ENCODE peak calls at places on chromosomes 2 and 18, in five cellular contexts. One of them, this sample, is unnamed.

GRCh38 chr2:69789129-69789528 is 40.3 kb upstream of the GMCL1 start:
- DNase-seq in skeletal muscle cell: peak; percentile 66
- DNase-seq in CD4-positive, CD25-positive, alpha-beta regulatory T cell: no peak
- DNase-seq in small intestine: no peak
- DNase-seq in cardiac fibroblast: peak; percentile 93
- DNase-seq in this sample: peak; percentile 93

GRCh38 chr18:71442830-71443229 is 1101.3 kb downstream of the CBLN2 start:
- DNase-seq in skeletal muscle cell: no peak
- DNase-seq in CD4-positive, CD25-positive, alpha-beta regulatory T cell: no peak
- DNase-seq in small intestine: no peak
- DNase-seq in cardiac fibroblast: peak; percentile 84
- DNase-seq in this sample: no peak

GRCh38 chr2:241703128-241703604 is 1.3 kb downstream of the ING5 start:
- DNase-seq in skeletal muscle cell: no peak
- DNase-seq in CD4-positive, CD25-positive, alpha-beta regulatory T cell: no peak
- DNase-seq in small intestine: no peak
- DNase-seq in cardiac fibroblast: peak; percentile 23
- DNase-seq in this sample: no peak

GRCh38 chr2:2795438-2796091 is 464.5 kb upstream of the MYT1L start:
- DNase-seq in skeletal muscle cell: no peak
- DNase-seq in CD4-positive, CD25-positive, alpha-beta regulatory T cell: no peak
- DNase-seq in small intestine: no peak
- DNase-seq in cardiac fibroblast: no peak
- DNase-seq in this sample: no peak

GRCh38 chr2:142794850-142795249 is 82.6 kb upstream of the KYNU start:
- DNase-seq in skeletal muscle cell: no peak
- DNase-seq in CD4-positive, CD25-positive, alpha-beta regulatory T cell: no peak
- DNase-seq in small intestine: no peak
- DNase-seq in cardiac fibroblast: no peak
- DNase-seq in this sample: no peak

GRCh38 chr2:145764631-145765030 is 1244.7 kb upstream of the ZEB2 start:
- DNase-seq in skeletal muscle cell: peak; percentile 82
- DNase-seq in CD4-positive, CD25-positive, alpha-beta regulatory T cell: no peak
- DNase-seq in small intestine: no peak
- DNase-seq in cardiac fibroblast: peak; percentile 30
- DNase-seq in this sample: peak; percentile 66

GRCh38 chr2:47063159-47063930 is 91.8 kb downstream of the STPG4 start:
- DNase-seq in skeletal muscle cell: no peak
- DNase-seq in CD4-positive, CD25-positive, alpha-beta regulatory T cell: no peak
- DNase-seq in small intestine: no peak
- DNase-seq in cardiac fibroblast: no peak
- DNase-seq in this sample: no peak

GRCh38 chr2:23055251-23055650 is 329.7 kb upstream of the KLHL29 start:
- DNase-seq in skeletal muscle cell: no peak
- DNase-seq in CD4-positive, CD25-positive, alpha-beta regulatory T cell: no peak
- DNase-seq in small intestine: no peak
- DNase-seq in cardiac fibroblast: no peak
- DNase-seq in this sample: no peak

GRCh38 chr2:29485631-29486030 is 370.4 kb downstream of the CLIP4 start:
- DNase-seq in skeletal muscle cell: no peak
- DNase-seq in CD4-positive, CD25-positive, alpha-beta regulatory T cell: no peak
- DNase-seq in small intestine: no peak
- DNase-seq in cardiac fibroblast: no peak
- DNase-seq in this sample: no peak

GRCh38 chr2:5692561-5693287 is 540 bp downstream of the SOX11 start:
- DNase-seq in skeletal muscle cell: no peak
- DNase-seq in CD4-positive, CD25-positive, alpha-beta regulatory T cell: no peak
- DNase-seq in small intestine: no peak
- DNase-seq in cardiac fibroblast: no peak
- DNase-seq in this sample: no peak

GRCh38 chr2:102940684-102941083 is 178.9 kb downstream of the TMEM182 start:
- DNase-seq in skeletal muscle cell: no peak
- DNase-seq in CD4-positive, CD25-positive, alpha-beta regulatory T cell: no peak
- DNase-seq in small intestine: no peak
- DNase-seq in cardiac fibroblast: no peak
- DNase-seq in this sample: no peak

GRCh38 chr2:157875720-157876065 is 437 bp downstream of the ACVR1 start:
- DNase-seq in skeletal muscle cell: no peak
- DNase-seq in CD4-positive, CD25-positive, alpha-beta regulatory T cell: peak; percentile 57
- DNase-seq in small intestine: peak; percentile 50
- DNase-seq in cardiac fibroblast: no peak
- DNase-seq in this sample: no peak

GRCh38 chr2:154637426-154637825 is 61.1 kb upstream of the KCNJ3 start:
- DNase-seq in skeletal muscle cell: no peak
- DNase-seq in CD4-positive, CD25-positive, alpha-beta regulatory T cell: no peak
- DNase-seq in small intestine: no peak
- DNase-seq in cardiac fibroblast: no peak
- DNase-seq in this sample: peak; percentile 66

GRCh38 chr2:168338292-168338691 is 90.9 kb upstream of the STK39 start:
- DNase-seq in skeletal muscle cell: no peak
- DNase-seq in CD4-positive, CD25-positive, alpha-beta regulatory T cell: no peak
- DNase-seq in small intestine: no peak
- DNase-seq in cardiac fibroblast: no peak
- DNase-seq in this sample: no peak

GRCh38 chr2:205407984-205408383 is 274.3 kb upstream of the NRP2 start:
- DNase-seq in skeletal muscle cell: no peak
- DNase-seq in CD4-positive, CD25-positive, alpha-beta regulatory T cell: no peak
- DNase-seq in small intestine: peak; percentile 41
- DNase-seq in cardiac fibroblast: peak; percentile 22
- DNase-seq in this sample: peak; percentile 68

GRCh38 chr2:113888641-113889470 is 1.0 kb upstream of the ACTR3 start:
- DNase-seq in skeletal muscle cell: no peak
- DNase-seq in CD4-positive, CD25-positive, alpha-beta regulatory T cell: no peak
- DNase-seq in small intestine: no peak
- DNase-seq in cardiac fibroblast: no peak
- DNase-seq in this sample: no peak

GRCh38 chr2:105977212-105977611 is 216.9 kb downstream of the UXS1 start:
- DNase-seq in skeletal muscle cell: peak; percentile 13
- DNase-seq in CD4-positive, CD25-positive, alpha-beta regulatory T cell: no peak
- DNase-seq in small intestine: peak; percentile 74
- DNase-seq in cardiac fibroblast: peak; percentile 88
- DNase-seq in this sample: peak; percentile 29

GRCh38 chr2:6639870-6640639 is 225.7 kb downstream of the CMPK2 start:
- DNase-seq in skeletal muscle cell: no peak
- DNase-seq in CD4-positive, CD25-positive, alpha-beta regulatory T cell: no peak
- DNase-seq in small intestine: no peak
- DNase-seq in cardiac fibroblast: no peak
- DNase-seq in this sample: no peak

GRCh38 chr18:39448942-39449341 is 1883.3 kb upstream of the CELF4 start:
- DNase-seq in skeletal muscle cell: no peak
- DNase-seq in CD4-positive, CD25-positive, alpha-beta regulatory T cell: no peak
- DNase-seq in small intestine: no peak
- DNase-seq in cardiac fibroblast: peak; percentile 52
- DNase-seq in this sample: no peak

GRCh38 chr2:71813801-71814470 is 333.7 kb downstream of the CYP26B1 start:
- DNase-seq in skeletal muscle cell: no peak
- DNase-seq in CD4-positive, CD25-positive, alpha-beta regulatory T cell: no peak
- DNase-seq in small intestine: no peak
- DNase-seq in cardiac fibroblast: no peak
- DNase-seq in this sample: no peak

GRCh38 chr2:105308785-105309540 is 20.6 kb downstream of the TGFBRAP1 start:
- DNase-seq in skeletal muscle cell: no peak
- DNase-seq in CD4-positive, CD25-positive, alpha-beta regulatory T cell: no peak
- DNase-seq in small intestine: no peak
- DNase-seq in cardiac fibroblast: no peak
- DNase-seq in this sample: no peak

DNA sequence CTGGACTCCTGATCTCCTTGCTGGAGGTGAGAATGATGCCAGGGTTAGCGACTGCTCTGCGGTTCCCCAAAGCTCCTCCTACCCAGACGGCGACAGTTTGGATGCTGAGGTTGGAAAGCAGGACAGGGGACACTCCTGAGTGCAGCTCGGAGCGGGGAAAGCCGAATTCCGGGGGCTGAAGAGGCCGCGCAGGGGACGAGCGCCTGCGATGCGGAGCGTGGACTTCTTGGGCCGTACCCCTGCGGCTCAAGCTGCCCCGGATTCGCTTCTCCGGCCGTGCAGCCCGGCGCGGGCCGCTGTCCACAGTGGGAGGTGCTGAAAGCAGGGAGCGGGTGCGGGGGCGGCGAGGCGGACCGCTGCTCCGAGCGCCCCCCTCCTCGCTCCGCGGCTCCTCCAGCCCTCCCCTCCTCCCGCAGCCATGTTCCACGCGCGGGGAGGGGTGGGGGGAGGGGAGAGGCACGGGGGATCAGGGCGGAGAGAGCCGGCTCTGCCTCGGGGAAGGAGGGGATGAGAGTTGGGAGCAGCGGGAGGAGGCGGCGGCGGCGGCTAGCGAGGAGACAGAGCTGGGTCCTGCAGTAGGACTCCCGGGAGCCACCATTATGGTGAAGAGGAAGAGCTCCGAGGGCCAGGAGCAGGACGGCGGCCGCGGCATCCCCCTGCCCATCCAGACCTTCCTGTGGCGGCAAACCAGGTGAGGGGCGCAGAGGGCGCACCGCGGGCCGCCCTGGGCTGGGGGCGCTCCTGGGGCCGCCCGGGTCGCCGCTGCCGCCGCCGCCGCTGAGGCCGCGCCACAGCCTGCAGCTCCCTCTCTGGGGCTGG is at the start of gene UNC80:
- DNase-seq in skeletal muscle cell: peak; percentile 13
- DNase-seq in CD4-positive, CD25-positive, alpha-beta regulatory T cell: no peak
- DNase-seq in small intestine: peak; percentile 16
- DNase-seq in cardiac fibroblast: peak; percentile 55
- DNase-seq in this sample: peak; percentile 35
- H3K4me3 ChIP-seq in skeletal muscle cell: peak within 1 kb of the TSS; percentile 45
- H3K4me3 ChIP-seq in CD4-positive, CD25-positive, alpha-beta regulatory T cell: no peak within 1 kb of the TSS
- H3K4me3 ChIP-seq in small intestine: peak within 1 kb of the TSS; percentile 1
- H3K4me3 ChIP-seq in cardiac fibroblast: peak within 1 kb of the TSS; percentile 33
- H3K4me3 ChIP-seq in this sample: peak within 1 kb of the TSS; percentile 65

GRCh38 chr2:73071452-73072399 is at the start of gene SFXN5:
- DNase-seq in skeletal muscle cell: peak; percentile 66
- DNase-seq in CD4-positive, CD25-positive, alpha-beta regulatory T cell: peak; percentile 94
- DNase-seq in small intestine: peak; percentile 95
- DNase-seq in cardiac fibroblast: peak; percentile 93
- DNase-seq in this sample: peak; percentile 63

GRCh38 chr2:73076701-73077423 is 5.3 kb upstream of the SFXN5 start:
- DNase-seq in skeletal muscle cell: no peak
- DNase-seq in CD4-positive, CD25-positive, alpha-beta regulatory T cell: no peak
- DNase-seq in small intestine: no peak
- DNase-seq in cardiac fibroblast: no peak
- DNase-seq in this sample: no peak

GRCh38 chr2:73072416-73072815 is 904 bp upstream of the SFXN5 start:
- DNase-seq in skeletal muscle cell: no peak
- DNase-seq in CD4-positive, CD25-positive, alpha-beta regulatory T cell: no peak
- DNase-seq in small intestine: peak; percentile 4
- DNase-seq in cardiac fibroblast: no peak
- DNase-seq in this sample: no peak

GRCh38 chr2:73075477-73076373 is 4.2 kb upstream of the SFXN5 start:
- DNase-seq in skeletal muscle cell: no peak
- DNase-seq in CD4-positive, CD25-positive, alpha-beta regulatory T cell: no peak
- DNase-seq in small intestine: no peak
- DNase-seq in cardiac fibroblast: peak; percentile 47
- DNase-seq in this sample: no peak

DNA sequence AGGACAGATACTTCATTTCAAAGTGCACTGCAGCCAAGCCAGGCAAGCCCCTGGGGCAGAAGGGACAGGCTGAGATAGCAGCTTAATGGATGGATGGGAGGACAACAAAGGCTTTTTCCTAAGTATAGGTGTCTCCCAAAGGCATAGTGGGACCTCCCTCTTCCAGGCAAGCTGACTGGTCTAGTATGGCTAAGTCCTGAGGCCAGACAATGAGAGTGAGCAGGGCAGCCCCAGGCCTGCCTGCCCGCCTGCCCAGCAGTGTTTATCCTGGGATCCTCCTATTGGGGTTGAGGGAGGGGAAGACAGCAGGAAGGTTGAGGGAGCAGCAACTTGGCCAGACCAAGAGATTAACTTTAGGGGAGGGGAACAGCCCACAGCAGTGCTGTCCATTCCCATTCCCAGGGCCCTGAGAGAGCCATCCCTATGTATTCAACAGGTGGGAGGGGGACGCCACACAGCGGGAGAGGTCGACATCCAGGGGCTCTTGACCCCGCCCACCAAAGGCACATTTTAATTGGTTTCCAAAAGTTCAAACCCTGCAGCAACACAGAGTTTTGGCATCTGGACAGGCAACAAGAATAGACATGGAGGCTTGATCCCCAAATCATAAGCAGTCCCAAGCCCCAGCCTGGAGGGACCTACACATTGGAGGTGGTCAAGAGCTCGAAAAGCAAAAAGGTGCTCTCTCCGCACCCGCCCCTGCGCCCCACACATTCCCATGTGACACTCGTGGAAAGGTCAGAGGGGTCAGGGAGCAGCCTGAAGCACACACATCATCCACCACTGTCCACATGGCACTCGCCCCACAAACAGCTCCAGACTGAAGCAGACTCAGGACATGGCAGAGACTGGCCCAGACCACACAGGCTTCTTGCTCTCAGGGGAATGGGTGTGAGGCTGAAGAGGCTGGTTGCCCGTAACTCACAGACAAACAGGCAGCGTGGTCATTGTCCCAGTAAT is 2.9 kb upstream of the SFXN5 start:
- DNase-seq in skeletal muscle cell: no peak
- DNase-seq in CD4-positive, CD25-positive, alpha-beta regulatory T cell: no peak
- DNase-seq in small intestine: no peak
- DNase-seq in cardiac fibroblast: no peak
- DNase-seq in this sample: no peak
- H3K4me3 ChIP-seq in skeletal muscle cell: no peak overlapping the region
- H3K4me3 ChIP-seq in CD4-positive, CD25-positive, alpha-beta regulatory T cell: no peak overlapping the region
- H3K4me3 ChIP-seq in small intestine: no peak overlapping the region
- H3K4me3 ChIP-seq in cardiac fibroblast: no peak overlapping the region
- H3K4me3 ChIP-seq in this sample: no peak overlapping the region

GRCh38 chr2:59893612-59894011 is 659.8 kb downstream of the BCL11A start:
- DNase-seq in skeletal muscle cell: no peak
- DNase-seq in CD4-positive, CD25-positive, alpha-beta regulatory T cell: no peak
- DNase-seq in small intestine: no peak
- DNase-seq in cardiac fibroblast: no peak
- DNase-seq in this sample: no peak
- H3K4me3 ChIP-seq in skeletal muscle cell: no peak overlapping the region
- H3K4me3 ChIP-seq in CD4-positive, CD25-positive, alpha-beta regulatory T cell: no peak overlapping the region
- H3K4me3 ChIP-seq in small intestine: no peak overlapping the region
- H3K4me3 ChIP-seq in cardiac fibroblast: no peak overlapping the region
- H3K4me3 ChIP-seq in this sample: no peak overlapping the region

DNA sequence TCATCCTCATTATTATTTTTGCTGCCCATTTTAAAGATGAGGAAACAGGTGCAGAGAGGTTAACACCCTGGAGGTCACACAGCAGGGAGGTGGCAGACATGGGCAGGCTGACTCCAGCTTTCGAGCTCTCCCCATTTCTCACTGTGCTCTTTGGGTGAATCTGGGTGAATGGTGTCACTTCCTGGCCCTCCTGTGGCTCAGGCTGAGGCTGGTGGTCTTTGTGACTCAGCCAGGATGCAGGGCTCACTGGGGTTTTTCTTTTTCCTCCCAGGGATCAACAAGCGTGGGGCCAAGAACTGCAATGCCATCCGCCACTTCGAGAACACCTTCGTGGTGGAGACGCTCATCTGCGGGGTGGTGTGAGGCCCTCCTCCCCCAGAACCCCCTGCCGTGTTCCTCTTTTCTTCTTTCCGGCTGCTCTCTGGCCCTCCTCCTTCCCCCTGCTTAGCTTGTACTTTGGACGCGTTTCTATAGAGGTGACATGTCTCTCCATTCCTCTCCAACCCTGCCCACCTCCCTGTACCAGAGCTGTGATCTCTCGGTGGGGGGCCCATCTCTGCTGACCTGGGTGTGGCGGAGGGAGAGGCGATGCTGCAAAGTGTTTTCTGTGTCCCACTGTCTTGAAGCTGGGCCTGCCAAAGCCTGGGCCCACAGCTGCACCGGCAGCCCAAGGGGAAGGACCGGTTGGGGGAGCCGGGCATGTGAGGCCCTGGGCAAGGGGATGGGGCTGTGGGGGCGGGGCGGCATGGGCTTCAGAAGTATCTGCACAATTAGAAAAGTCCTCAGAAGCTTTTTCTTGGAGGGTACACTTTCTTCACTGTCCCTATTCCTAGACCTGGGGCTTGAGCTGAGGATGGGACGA is 13.2 kb downstream of the ITM2C start:
- DNase-seq in skeletal muscle cell: no peak
- DNase-seq in CD4-positive, CD25-positive, alpha-beta regulatory T cell: peak; percentile 42
- DNase-seq in small intestine: peak; percentile 53
- DNase-seq in cardiac fibroblast: no peak
- DNase-seq in this sample: no peak
- H3K4me3 ChIP-seq in skeletal muscle cell: no peak overlapping the region
- H3K4me3 ChIP-seq in CD4-positive, CD25-positive, alpha-beta regulatory T cell: no peak overlapping the region
- H3K4me3 ChIP-seq in small intestine: no peak overlapping the region
- H3K4me3 ChIP-seq in cardiac fibroblast: no peak overlapping the region
- H3K4me3 ChIP-seq in this sample: no peak overlapping the region

This sample was measured in retinal pigment epithelial cell.